ENCODE peak calls at places on chromosomes 5 and 9, in six cellular contexts. N is neuronal stem cell, G is IMR-90, O is mesenchymal stem cell, Y is H1, A is trophoblast cell. J is an unnamed sample.

GRCh38 chr9:105438136-105438839 is 9.5 kb upstream of the FSD1L start:
- DNase-seq in N (no peak), G (peak), O (peak), Y (no peak), A (no peak), J (no peak)

GRCh38 chr5:147310059-147310704 is 75.4 kb downstream of the STK32A start:
- DNase-seq in N (no peak), G (peak), O (peak), Y (no peak), A (peak), J (peak)

GRCh38 chr9:114288233-114289051 is 34.5 kb upstream of the ORM1 start:
- DNase-seq in N (no peak), G (peak), O (peak), Y (no peak), A (peak), J (peak)

GRCh38 chr9:98288876-98289275 is 33.4 kb upstream of the TBC1D2 start:
- DNase-seq in N (no peak), G (no peak), O (no peak), Y (no peak), A (peak), J (no peak)

GRCh38 chr5:173823721-173824567 is 64.2 kb upstream of the CPEB4 start:
- DNase-seq in N (peak), G (peak), O (peak), Y (peak), A (peak), J (no peak)

GRCh38 chr9:2615532-2615931 is 6.1 kb upstream of the VLDLR start:
- DNase-seq in N (no peak), G (no peak), O (no peak), Y (no peak), A (no peak), J (no peak)

GRCh38 chr9:95876595-95876994 is 1.1 kb downstream of the ERCC6L2 start:
- DNase-seq in N (no peak), G (peak), O (peak), Y (no peak), A (peak), J (no peak)

GRCh38 chr9:69097053-69097452 is 61.5 kb downstream of the FXN start:
- DNase-seq in N (no peak), G (peak), O (peak), Y (no peak), A (peak), J (no peak)

GRCh38 chr9:90600029-90600428 is 42.6 kb downstream of the DIRAS2 start:
- DNase-seq in N (no peak), G (no peak), O (no peak), Y (no peak), A (no peak), J (no peak)

GRCh38 chr9:96137666-96138429 is 164.1 kb downstream of the HSD17B3 start:
- DNase-seq in N (no peak), G (peak), O (peak), Y (no peak), A (no peak), J (no peak)

GRCh38 chr9:124450241-124450924 is at the start of gene ADGRD2:
- DNase-seq in N (peak), G (peak), O (peak), Y (peak), A (no peak), J (peak)

GRCh38 chr5:109898547-109899544 is 209.1 kb downstream of the MAN2A1 start:
- DNase-seq in N (no peak), G (no peak), O (no peak), Y (no peak), A (no peak), J (no peak)

GRCh38 chr5:55205001-55205400 is 22.1 kb downstream of the MCIDAS start:
- DNase-seq in N (no peak), G (no peak), O (no peak), Y (no peak), A (no peak), J (no peak)

GRCh38 chr9:15142903-15143534 is 164.0 kb downstream of the TTC39B start:
- DNase-seq in N (peak), G (peak), O (peak), Y (no peak), A (peak), J (peak)

GRCh38 chr5:142486581-142486980 is 161.8 kb upstream of the SPRY4 start:
- DNase-seq in N (no peak), G (peak), O (peak), Y (no peak), A (peak), J (no peak)

GRCh38 chr9:132699926-132700325 is 29.7 kb downstream of the GTF3C4 start:
- DNase-seq in N (no peak), G (peak), O (peak), Y (no peak), A (no peak), J (no peak)

GRCh38 chr9:16192403-16193017 is 639.7 kb downstream of the CCDC171 start:
- DNase-seq in N (no peak), G (peak), O (peak), Y (no peak), A (no peak), J (no peak)

GRCh38 chr9:81472701-81473100 is 216.6 kb downstream of the TLE1 start:
- DNase-seq in N (no peak), G (no peak), O (no peak), Y (no peak), A (no peak), J (no peak)

GRCh38 chr9:76591256-76591950 is 132.4 kb downstream of the GCNT1 start:
- DNase-seq in N (no peak), G (peak), O (peak), Y (no peak), A (no peak), J (no peak)

GRCh38 chr9:89295400-89295799 is 15.6 kb upstream of the CKS2 start:
- DNase-seq in N (no peak), G (no peak), O (no peak), Y (no peak), A (no peak), J (no peak)

GRCh38 chr5:91362935-91363334 is 20.2 kb downstream of the ARRDC3 start:
- DNase-seq in N (no peak), G (no peak), O (no peak), Y (no peak), A (no peak), J (no peak)

GRCh38 chr5:171681061-171681460 is 104.6 kb upstream of the SMIM23 start:
- DNase-seq in N (no peak), G (no peak), O (no peak), Y (no peak), A (no peak), J (no peak)

GRCh38 chr5:71899865-71900342 is 180.8 kb downstream of the CARTPT start:
- DNase-seq in N (no peak), G (peak), O (no peak), Y (no peak), A (peak), J (no peak)

GRCh38 chr5:76106149-76106548 is 23.0 kb downstream of the SV2C start:
- DNase-seq in N (no peak), G (no peak), O (no peak), Y (no peak), A (no peak), J (no peak)
- H3K14ac ChIP-seq in N (no peak), G (no peak), O (no peak), Y (no peak), A (no peak), J (no peak)

DNA sequence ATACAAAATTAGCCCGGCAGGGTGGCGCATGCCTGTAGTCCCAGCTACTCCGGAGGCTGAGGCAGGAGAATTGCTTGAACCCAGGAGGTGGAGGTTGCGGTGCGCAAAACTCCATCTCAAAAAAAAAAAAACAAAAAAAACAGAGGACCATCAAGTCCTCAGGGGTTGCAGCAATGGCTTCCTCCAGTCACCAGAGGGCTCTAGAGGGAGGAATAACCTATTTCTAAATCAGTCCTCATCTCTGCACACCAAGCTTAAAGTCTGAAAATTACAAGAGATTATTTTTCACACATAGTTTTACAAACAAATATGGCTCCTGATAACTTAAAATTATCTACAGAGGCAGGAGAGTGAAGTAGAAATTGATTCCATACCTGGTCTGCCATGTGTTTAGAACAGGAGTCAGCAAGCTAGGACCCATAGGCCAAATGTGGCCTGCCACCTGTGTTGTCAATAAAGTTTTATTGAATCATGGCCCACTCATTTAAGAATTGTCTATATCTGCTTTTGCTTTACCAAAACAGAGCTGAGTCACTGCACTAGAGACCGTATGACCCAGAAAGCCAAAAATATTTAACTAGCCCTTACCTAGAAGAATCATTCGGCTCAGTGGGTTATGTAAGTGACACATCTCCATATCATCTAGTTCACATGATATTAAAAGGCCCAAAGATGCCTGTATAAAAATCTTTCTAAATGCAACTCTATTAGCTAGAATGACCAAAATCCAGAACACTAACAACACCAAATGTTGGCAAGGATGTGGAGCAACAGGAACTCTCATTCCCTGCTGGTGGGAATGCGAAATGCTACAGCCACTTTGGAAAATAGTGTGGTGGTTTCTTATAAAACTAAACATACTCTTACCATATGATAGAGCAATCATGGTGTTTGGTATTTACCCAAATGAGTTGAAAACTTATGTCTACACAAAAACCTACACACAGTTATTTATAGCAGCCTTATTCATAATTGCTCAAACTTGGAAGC is 207.7 kb downstream of the FRMD3 start:
- DNase-seq in N (no peak), G (no peak), O (no peak), Y (no peak), A (peak), J (no peak)
- H3K18ac ChIP-seq in N (no peak), G (no peak), O (no peak), Y (no peak), A (no peak), J (no peak)

DNA sequence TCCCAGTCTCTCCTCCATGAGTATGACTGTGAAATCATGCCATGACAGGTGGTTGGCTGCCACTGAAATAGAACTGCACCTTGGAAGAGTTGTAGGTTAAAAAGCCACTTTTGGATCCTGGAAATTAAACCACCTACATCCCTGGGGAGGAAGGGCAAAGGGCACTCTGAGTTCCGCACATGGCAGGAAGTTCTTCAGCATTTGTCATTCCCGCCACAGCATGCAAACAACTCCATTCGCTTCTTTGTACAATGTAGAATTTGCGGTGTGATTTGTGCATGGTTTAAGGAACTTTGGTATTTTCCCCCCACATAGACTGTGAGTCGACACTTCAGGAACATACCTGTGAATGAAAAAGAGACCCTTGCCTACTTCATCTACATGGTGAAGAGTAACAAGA is 9.8 kb downstream of the SAP30L start:
- DNase-seq in N (no peak), G (no peak), O (no peak), Y (no peak), A (peak), J (no peak)
- H3K14ac ChIP-seq in N (no peak), G (no peak), O (no peak), Y (no peak), A (no peak), J (no peak)

GRCh38 chr5:60797482-60798153 is 46.5 kb downstream of the ELOVL7 start:
- DNase-seq in N (no peak), G (no peak), O (no peak), Y (no peak), A (no peak), J (peak)
- H3K18ac ChIP-seq in N (no peak), G (no peak), O (no peak), Y (peak), A (no peak), J (no peak)

DNA sequence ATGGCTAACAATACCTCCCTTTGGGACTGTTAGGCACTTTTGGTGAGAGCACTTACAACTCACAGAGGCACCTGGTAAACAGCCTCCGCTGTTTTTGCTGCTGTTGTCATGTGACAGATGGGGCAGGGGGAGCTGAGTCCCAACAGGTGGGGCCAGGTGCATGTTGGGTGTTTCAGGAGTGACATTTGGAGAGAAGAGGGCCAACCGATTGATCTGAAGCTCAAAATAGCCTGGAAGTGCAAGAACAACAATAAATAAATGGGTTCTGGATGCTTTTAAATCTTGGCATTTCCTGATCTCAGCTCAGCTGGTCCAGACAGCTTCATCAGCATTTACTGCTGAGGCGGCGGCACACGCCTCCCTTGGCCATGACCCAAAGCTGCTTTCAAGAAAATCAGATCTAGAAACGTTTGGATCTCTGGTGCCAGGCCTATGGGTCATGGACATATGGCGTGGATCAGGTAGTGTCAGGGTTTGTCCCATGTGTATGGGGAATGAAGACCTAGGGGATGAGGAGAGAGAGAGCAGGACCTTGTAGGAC is 70.5 kb downstream of the PPARGC1B start:
- DNase-seq in N (no peak), G (no peak), O (no peak), Y (no peak), A (no peak), J (no peak)
- H3K14ac ChIP-seq in N (no peak), G (no peak), O (no peak), Y (no peak), A (no peak), J (no peak)

J was measured in H9.